ENCODE peak calls at places on chromosome 6, in four cellular contexts. One of them, this sample, is unnamed.

GRCh38 chr6:10190042-10190441 is 224.8 kb downstream of the TFAP2A start:
- DNase-seq in iris pigment epithelial cell: no peak
- DNase-seq in posterior cingulate gyrus: no peak
- DNase-seq in Peyer's patch: no peak
- DNase-seq in this sample: no peak

GRCh38 chr6:34938268-34938667 is 49.2 kb downstream of the ANKS1A start:
- DNase-seq in Peyer's patch: no peak
- DNase-seq in iris pigment epithelial cell: no peak
- DNase-seq in posterior cingulate gyrus: no peak
- DNase-seq in this sample: no peak

GRCh38 chr6:87789900-87790290 is 87.9 kb upstream of the AKIRIN2 start:
- DNase-seq in iris pigment epithelial cell: no peak
- DNase-seq in posterior cingulate gyrus: no peak
- DNase-seq in Peyer's patch: no peak
- DNase-seq in this sample: no peak

GRCh38 chr6:111592726-111593515 is 12.8 kb downstream of the TRAF3IP2 start:
- DNase-seq in iris pigment epithelial cell: peak; percentile 37
- DNase-seq in posterior cingulate gyrus: no peak
- DNase-seq in Peyer's patch: no peak
- DNase-seq in this sample: peak; percentile 74

GRCh38 chr6:77440206-77440976 is 22.9 kb downstream of the HTR1B start:
- DNase-seq in Peyer's patch: no peak
- DNase-seq in posterior cingulate gyrus: no peak
- DNase-seq in iris pigment epithelial cell: no peak
- DNase-seq in this sample: no peak

GRCh38 chr6:66605971-66606370 is 898.9 kb upstream of the EYS start:
- DNase-seq in iris pigment epithelial cell: peak; percentile 61
- DNase-seq in posterior cingulate gyrus: no peak
- DNase-seq in Peyer's patch: no peak
- DNase-seq in this sample: no peak

GRCh38 chr6:149454405-149454848 is 30.4 kb downstream of the ZC3H12D start:
- DNase-seq in Peyer's patch: no peak
- DNase-seq in posterior cingulate gyrus: peak; percentile 96
- DNase-seq in iris pigment epithelial cell: peak; percentile 79
- DNase-seq in this sample: peak; percentile 91

GRCh38 chr6:165618241-165618640 is 44.8 kb downstream of the PDE10A start:
- DNase-seq in iris pigment epithelial cell: no peak
- DNase-seq in posterior cingulate gyrus: no peak
- DNase-seq in Peyer's patch: no peak
- DNase-seq in this sample: no peak

GRCh38 chr6:11586574-11586973 is 49.0 kb downstream of the TMEM170B start:
- DNase-seq in Peyer's patch: no peak
- DNase-seq in iris pigment epithelial cell: peak; percentile 90
- DNase-seq in posterior cingulate gyrus: no peak
- DNase-seq in this sample: no peak

GRCh38 chr6:148494226-148494625 is 151.6 kb downstream of the SASH1 start:
- DNase-seq in iris pigment epithelial cell: no peak
- DNase-seq in Peyer's patch: no peak
- DNase-seq in posterior cingulate gyrus: no peak
- DNase-seq in this sample: no peak

This sample was measured in cerebellum.